ENCODE peak calls at places on chromosomes 5 and 9, in seven cellular contexts. One of them, this sample, is unnamed.

GRCh38 chr9:126663661-126664072 is 49.9 kb downstream of the LMX1B start:
- DNase-seq in SK-N-SH: no peak
- DNase-seq in K562: no peak
- DNase-seq in GM12878: no peak
- DNase-seq in HepG2: no peak
- DNase-seq in upper lobe of left lung: no peak
- DNase-seq in transverse colon: no peak
- DNase-seq in this sample: no peak

GRCh38 chr9:116763665-116764064 is 76.6 kb downstream of the TRIM32 start:
- DNase-seq in transverse colon: no peak
- DNase-seq in HepG2: no peak
- DNase-seq in GM12878: no peak
- DNase-seq in SK-N-SH: no peak
- DNase-seq in upper lobe of left lung: no peak
- DNase-seq in K562: no peak
- DNase-seq in this sample: no peak

GRCh38 chr9:129394011-129394919 is 216.2 kb upstream of the IER5L start:
- DNase-seq in K562: no peak
- DNase-seq in SK-N-SH: peak; percentile 88
- DNase-seq in GM12878: no peak
- DNase-seq in upper lobe of left lung: no peak
- DNase-seq in transverse colon: no peak
- DNase-seq in HepG2: no peak
- DNase-seq in this sample: no peak

GRCh38 chr9:134299883-134300282 is 26.4 kb upstream of the RXRA start:
- DNase-seq in HepG2: no peak
- DNase-seq in upper lobe of left lung: no peak
- DNase-seq in GM12878: no peak
- DNase-seq in transverse colon: no peak
- DNase-seq in SK-N-SH: no peak
- DNase-seq in K562: no peak
- DNase-seq in this sample: no peak

GRCh38 chr9:11192993-11193392 is 580.2 kb upstream of the PTPRD start:
- DNase-seq in upper lobe of left lung: no peak
- DNase-seq in K562: no peak
- DNase-seq in transverse colon: no peak
- DNase-seq in SK-N-SH: no peak
- DNase-seq in GM12878: no peak
- DNase-seq in HepG2: no peak
- DNase-seq in this sample: no peak

GRCh38 chr5:127008300-127008975 is 21.9 kb downstream of the MARCHF3 start:
- DNase-seq in SK-N-SH: no peak
- DNase-seq in upper lobe of left lung: no peak
- DNase-seq in GM12878: no peak
- DNase-seq in transverse colon: no peak
- DNase-seq in K562: no peak
- DNase-seq in HepG2: no peak
- DNase-seq in this sample: no peak

GRCh38 chr5:10793785-10794184 is 32.8 kb upstream of the DAP start:
- DNase-seq in K562: no peak
- DNase-seq in transverse colon: no peak
- DNase-seq in upper lobe of left lung: no peak
- DNase-seq in GM12878: no peak
- DNase-seq in SK-N-SH: no peak
- DNase-seq in HepG2: no peak
- DNase-seq in this sample: no peak

GRCh38 chr5:140591747-140592372 is 27.2 kb downstream of the SLC35A4 start:
- DNase-seq in GM12878: no peak
- DNase-seq in HepG2: no peak
- DNase-seq in SK-N-SH: no peak
- DNase-seq in upper lobe of left lung: no peak
- DNase-seq in transverse colon: no peak
- DNase-seq in K562: no peak
- DNase-seq in this sample: no peak

GRCh38 chr9:120913673-120914266 is 12.8 kb downstream of the TRAF1 start:
- DNase-seq in K562: peak; percentile 75
- DNase-seq in HepG2: no peak
- DNase-seq in upper lobe of left lung: no peak
- DNase-seq in transverse colon: no peak
- DNase-seq in GM12878: no peak
- DNase-seq in SK-N-SH: no peak
- DNase-seq in this sample: no peak

GRCh38 chr5:1761453-1761755 is 38.2 kb downstream of the MRPL36 start:
- DNase-seq in HepG2: no peak
- DNase-seq in GM12878: no peak
- DNase-seq in SK-N-SH: no peak
- DNase-seq in K562: no peak
- DNase-seq in upper lobe of left lung: no peak
- DNase-seq in transverse colon: no peak
- DNase-seq in this sample: peak; percentile 40

DNA sequence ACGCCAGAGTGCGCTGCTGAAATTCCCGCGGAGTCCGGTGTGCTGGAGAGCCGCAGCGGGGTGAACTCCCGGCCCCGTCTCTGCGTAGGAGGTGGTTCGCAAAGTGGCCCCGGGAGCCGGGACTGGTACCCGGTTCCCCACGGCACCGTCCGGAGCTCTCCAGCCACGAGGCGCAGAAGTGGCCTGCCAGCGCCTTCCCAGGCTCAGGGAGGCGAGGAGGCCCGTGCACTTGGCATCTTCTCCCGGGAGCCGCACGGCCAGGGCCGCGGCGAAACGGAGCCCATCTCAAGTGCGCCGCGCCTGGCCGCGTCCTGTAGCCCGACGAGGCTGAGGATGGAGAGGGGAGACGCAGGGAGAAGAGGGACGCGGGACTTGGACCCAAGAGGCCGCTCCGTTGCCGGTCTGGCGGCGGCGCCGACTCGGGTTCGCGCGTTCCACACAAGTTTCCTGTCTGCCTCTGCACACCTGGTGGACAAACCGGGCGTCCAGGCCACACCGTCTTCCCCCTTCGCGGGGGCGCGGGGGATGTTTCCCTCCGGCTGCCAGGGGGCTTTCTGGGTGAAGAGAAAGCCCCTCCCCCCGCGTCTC is 1.0 kb upstream of the IRX1 start:
- DNase-seq in HepG2: no peak
- DNase-seq in K562: no peak
- DNase-seq in SK-N-SH: peak; percentile 25
- DNase-seq in upper lobe of left lung: peak; percentile 88
- DNase-seq in GM12878: no peak
- DNase-seq in transverse colon: no peak
- DNase-seq in this sample: no peak
- TF ChIP-seq CTCF in HepG2: no peak
- TF ChIP-seq CTCF in K562: no peak
- TF ChIP-seq CTCF in SK-N-SH: no peak
- TF ChIP-seq CTCF in upper lobe of left lung: peak; percentile 5
- TF ChIP-seq CTCF in GM12878: no peak
- TF ChIP-seq CTCF in transverse colon: no peak
- TF ChIP-seq CTCF in this sample: no peak

GRCh38 chr5:158429564-158429963 is 570.6 kb upstream of the CLINT1 start:
- DNase-seq in K562: no peak
- DNase-seq in upper lobe of left lung: no peak
- DNase-seq in GM12878: no peak
- DNase-seq in transverse colon: no peak
- DNase-seq in SK-N-SH: no peak
- DNase-seq in HepG2: no peak
- DNase-seq in this sample: no peak
- TF ChIP-seq POLR2AphosphoS5 in K562: no peak
- TF ChIP-seq POLR2AphosphoS5 in upper lobe of left lung: no peak
- TF ChIP-seq POLR2AphosphoS5 in GM12878: no peak
- TF ChIP-seq POLR2AphosphoS5 in transverse colon: no peak
- TF ChIP-seq POLR2AphosphoS5 in SK-N-SH: no peak
- TF ChIP-seq POLR2AphosphoS5 in HepG2: no peak
- TF ChIP-seq POLR2AphosphoS5 in this sample: no peak

GRCh38 chr9:90053027-90053426 is 448.2 kb downstream of the GADD45G start:
- DNase-seq in GM12878: no peak
- DNase-seq in K562: peak; percentile 46
- DNase-seq in upper lobe of left lung: no peak
- DNase-seq in SK-N-SH: no peak
- DNase-seq in transverse colon: no peak
- DNase-seq in HepG2: no peak
- DNase-seq in this sample: no peak

GRCh38 chr9:90055226-90055625 is 450.4 kb downstream of the GADD45G start:
- DNase-seq in K562: no peak
- DNase-seq in GM12878: no peak
- DNase-seq in transverse colon: no peak
- DNase-seq in SK-N-SH: no peak
- DNase-seq in HepG2: no peak
- DNase-seq in upper lobe of left lung: no peak
- DNase-seq in this sample: no peak

GRCh38 chr9:90058364-90058763 is 453.6 kb downstream of the GADD45G start:
- DNase-seq in SK-N-SH: no peak
- DNase-seq in transverse colon: no peak
- DNase-seq in K562: no peak
- DNase-seq in GM12878: no peak
- DNase-seq in upper lobe of left lung: no peak
- DNase-seq in HepG2: no peak
- DNase-seq in this sample: no peak

GRCh38 chr9:90057361-90057760 is 452.5 kb downstream of the GADD45G start:
- DNase-seq in K562: no peak
- DNase-seq in transverse colon: no peak
- DNase-seq in SK-N-SH: no peak
- DNase-seq in GM12878: no peak
- DNase-seq in HepG2: no peak
- DNase-seq in upper lobe of left lung: no peak
- DNase-seq in this sample: no peak

GRCh38 chr9:90054810-90055209 is 450.0 kb downstream of the GADD45G start:
- DNase-seq in K562: no peak
- DNase-seq in SK-N-SH: no peak
- DNase-seq in HepG2: no peak
- DNase-seq in transverse colon: no peak
- DNase-seq in upper lobe of left lung: no peak
- DNase-seq in GM12878: no peak
- DNase-seq in this sample: no peak
- TF ChIP-seq EP300 in K562: no peak
- TF ChIP-seq EP300 in SK-N-SH: no peak
- TF ChIP-seq EP300 in HepG2: no peak
- TF ChIP-seq EP300 in transverse colon: no peak
- TF ChIP-seq EP300 in upper lobe of left lung: no peak
- TF ChIP-seq EP300 in GM12878: no peak
- TF ChIP-seq EP300 in this sample: no peak

DNA sequence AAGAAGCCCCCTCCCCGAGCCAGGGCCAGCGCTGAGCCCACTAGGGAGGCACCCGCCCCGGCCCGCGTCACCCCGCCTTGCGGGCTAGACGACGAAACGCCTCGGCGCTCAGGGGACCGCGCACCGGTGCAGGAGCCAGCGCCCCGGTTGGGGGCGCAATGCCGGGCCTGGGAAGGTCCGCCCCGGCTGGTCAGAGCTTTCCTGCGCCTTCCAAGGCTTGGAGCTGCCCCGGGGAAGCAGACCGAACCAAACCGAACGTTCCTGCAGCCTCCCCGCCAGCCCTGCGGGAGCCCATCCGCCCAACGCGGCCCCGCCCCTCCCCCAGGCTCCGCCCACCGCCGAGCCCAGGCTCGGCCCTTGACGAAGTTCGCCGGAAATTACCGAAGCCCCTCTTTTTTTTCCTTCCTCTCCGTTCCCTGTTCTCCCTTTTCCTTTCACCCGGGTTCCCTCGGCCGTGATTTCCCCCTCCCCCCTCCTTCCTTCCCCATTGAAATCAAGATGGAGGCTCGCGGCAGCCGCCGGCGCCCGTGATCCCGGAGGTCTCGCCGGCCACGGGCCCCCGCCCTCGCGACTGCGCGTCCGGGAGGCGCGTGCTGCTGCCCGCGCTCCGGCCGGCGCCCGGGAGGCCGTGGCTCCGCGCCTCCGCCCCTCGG is at the start of gene TRIO:
- DNase-seq in upper lobe of left lung: peak; percentile 99
- DNase-seq in K562: peak; percentile 92
- DNase-seq in HepG2: peak; percentile 81
- DNase-seq in GM12878: no peak
- DNase-seq in transverse colon: peak; percentile 93
- DNase-seq in SK-N-SH: peak; percentile 97
- DNase-seq in this sample: peak; percentile 96
- TF ChIP-seq CTCF in upper lobe of left lung: peak; percentile 56
- TF ChIP-seq CTCF in K562: peak; percentile 49
- TF ChIP-seq CTCF in HepG2: peak; percentile 67
- TF ChIP-seq CTCF in GM12878: peak; percentile 56
- TF ChIP-seq CTCF in transverse colon: peak; percentile 70
- TF ChIP-seq CTCF in SK-N-SH: peak; percentile 56
- TF ChIP-seq CTCF in this sample: peak; percentile 34

GRCh38 chr5:134506054-134507039 is 19.1 kb upstream of the JADE2 start:
- DNase-seq in SK-N-SH: no peak
- DNase-seq in upper lobe of left lung: peak; percentile 54
- DNase-seq in transverse colon: peak; percentile 95
- DNase-seq in K562: peak; percentile 63
- DNase-seq in GM12878: no peak
- DNase-seq in HepG2: peak; percentile 98
- DNase-seq in this sample: peak; percentile 75
- TF ChIP-seq POLR2AphosphoS5 in SK-N-SH: no peak
- TF ChIP-seq POLR2AphosphoS5 in upper lobe of left lung: peak; percentile 22
- TF ChIP-seq POLR2AphosphoS5 in transverse colon: peak; percentile 91
- TF ChIP-seq POLR2AphosphoS5 in K562: no peak
- TF ChIP-seq POLR2AphosphoS5 in GM12878: no peak
- TF ChIP-seq POLR2AphosphoS5 in HepG2: peak; percentile 97
- TF ChIP-seq POLR2AphosphoS5 in this sample: peak; percentile 41

GRCh38 chr5:59790399-59791130 is 103.0 kb downstream of the PDE4D start:
- DNase-seq in upper lobe of left lung: no peak
- DNase-seq in transverse colon: no peak
- DNase-seq in GM12878: no peak
- DNase-seq in HepG2: no peak
- DNase-seq in K562: no peak
- DNase-seq in SK-N-SH: no peak
- DNase-seq in this sample: peak; percentile 78
- TF ChIP-seq EP300 in upper lobe of left lung: no peak
- TF ChIP-seq EP300 in transverse colon: no peak
- TF ChIP-seq EP300 in GM12878: no peak
- TF ChIP-seq EP300 in HepG2: no peak
- TF ChIP-seq EP300 in K562: no peak
- TF ChIP-seq EP300 in SK-N-SH: no peak
- TF ChIP-seq EP300 in this sample: no peak

GRCh38 chr9:89428901-89429890 is 68.7 kb downstream of the SEMA4D start:
- DNase-seq in transverse colon: peak; percentile 57
- DNase-seq in GM12878: no peak
- DNase-seq in upper lobe of left lung: no peak
- DNase-seq in SK-N-SH: no peak
- DNase-seq in HepG2: no peak
- DNase-seq in K562: peak; percentile 51
- DNase-seq in this sample: no peak
- TF ChIP-seq CTCF in transverse colon: peak; percentile 45
- TF ChIP-seq CTCF in GM12878: peak; percentile 60
- TF ChIP-seq CTCF in upper lobe of left lung: peak; percentile 29
- TF ChIP-seq CTCF in SK-N-SH: peak; percentile 37
- TF ChIP-seq CTCF in HepG2: peak; percentile 31
- TF ChIP-seq CTCF in K562: peak; percentile 63
- TF ChIP-seq CTCF in this sample: no peak

This sample was measured in sigmoid colon.